ENCODE peak calls at places on chromosomes 3 and 15, in six cellular contexts. One of them, this sample, is unnamed.

GRCh38 chr3:57952208-57952631 is 56.0 kb upstream of the FLNB start:
- DNase-seq in HCT116: peak; percentile 36
- DNase-seq in fibroblast of lung: peak; percentile 94
- DNase-seq in hepatocyte: peak; percentile 79
- DNase-seq in SK-N-MC: no peak
- DNase-seq in GM23248: peak; percentile 91
- DNase-seq in this sample: peak; percentile 59

GRCh38 chr3:99562990-99563607 is 75.3 kb upstream of the COL8A1 start:
- DNase-seq in HCT116: no peak
- DNase-seq in fibroblast of lung: no peak
- DNase-seq in hepatocyte: no peak
- DNase-seq in SK-N-MC: no peak
- DNase-seq in GM23248: peak; percentile 27
- DNase-seq in this sample: no peak

GRCh38 chr15:58387130-58387529 is 44.7 kb upstream of the LIPC start:
- DNase-seq in HCT116: no peak
- DNase-seq in fibroblast of lung: peak; percentile 74
- DNase-seq in hepatocyte: no peak
- DNase-seq in SK-N-MC: no peak
- DNase-seq in GM23248: peak; percentile 93
- DNase-seq in this sample: no peak

GRCh38 chr3:111509308-111509707 is 32.7 kb upstream of the CD96 start:
- DNase-seq in HCT116: no peak
- DNase-seq in fibroblast of lung: no peak
- DNase-seq in hepatocyte: no peak
- DNase-seq in SK-N-MC: no peak
- DNase-seq in GM23248: no peak
- DNase-seq in this sample: no peak

GRCh38 chr3:25663324-25664065 is 1.2 kb downstream of the TOP2B start:
- DNase-seq in HCT116: peak; percentile 8
- DNase-seq in fibroblast of lung: peak; percentile 43
- DNase-seq in hepatocyte: peak; percentile 34
- DNase-seq in SK-N-MC: no peak
- DNase-seq in GM23248: peak; percentile 59
- DNase-seq in this sample: peak; percentile 57

GRCh38 chr15:58957101-58957973 is 23.9 kb upstream of the SLTM start:
- DNase-seq in HCT116: peak; percentile 81
- DNase-seq in fibroblast of lung: peak; percentile 61
- DNase-seq in hepatocyte: peak; percentile 68
- DNase-seq in SK-N-MC: no peak
- DNase-seq in GM23248: peak; percentile 71
- DNase-seq in this sample: peak; percentile 90

GRCh38 chr3:153284282-153284938 is 122.4 kb downstream of the RAP2B start:
- DNase-seq in HCT116: peak; percentile 61
- DNase-seq in fibroblast of lung: peak; percentile 94
- DNase-seq in hepatocyte: peak; percentile 60
- DNase-seq in SK-N-MC: no peak
- DNase-seq in GM23248: peak; percentile 96
- DNase-seq in this sample: peak; percentile 78

GRCh38 chr3:63278171-63278999 is at the start of gene SYNPR:
- DNase-seq in HCT116: no peak
- DNase-seq in fibroblast of lung: no peak
- DNase-seq in hepatocyte: peak; percentile 7
- DNase-seq in SK-N-MC: no peak
- DNase-seq in GM23248: no peak
- DNase-seq in this sample: peak; percentile 58

GRCh38 chr15:57098896-57099295 is 180.5 kb downstream of the TCF12 start:
- DNase-seq in HCT116: no peak
- DNase-seq in fibroblast of lung: no peak
- DNase-seq in hepatocyte: no peak
- DNase-seq in SK-N-MC: no peak
- DNase-seq in GM23248: no peak
- DNase-seq in this sample: no peak

GRCh38 chr15:64934023-64934422 is 22.3 kb downstream of the ANKDD1A start:
- DNase-seq in HCT116: no peak
- DNase-seq in fibroblast of lung: no peak
- DNase-seq in hepatocyte: no peak
- DNase-seq in SK-N-MC: no peak
- DNase-seq in GM23248: no peak
- DNase-seq in this sample: no peak

GRCh38 chr15:27831384-27832262 is 267.5 kb downstream of the OCA2 start:
- DNase-seq in HCT116: no peak
- DNase-seq in fibroblast of lung: no peak
- DNase-seq in hepatocyte: no peak
- DNase-seq in SK-N-MC: no peak
- DNase-seq in GM23248: no peak
- DNase-seq in this sample: no peak

GRCh38 chr15:90071220-90071807 is 31.0 kb downstream of the IDH2 start:
- DNase-seq in HCT116: peak; percentile 57
- DNase-seq in fibroblast of lung: peak; percentile 89
- DNase-seq in hepatocyte: peak; percentile 90
- DNase-seq in SK-N-MC: peak; percentile 72
- DNase-seq in GM23248: peak; percentile 90
- DNase-seq in this sample: peak; percentile 88

GRCh38 chr15:48717458-48717857 is 71.9 kb upstream of the FBN1 start:
- DNase-seq in HCT116: no peak
- DNase-seq in fibroblast of lung: peak; percentile 43
- DNase-seq in hepatocyte: no peak
- DNase-seq in SK-N-MC: no peak
- DNase-seq in GM23248: peak; percentile 64
- DNase-seq in this sample: no peak

GRCh38 chr3:69855436-69856162 is 116.3 kb downstream of the MITF start:
- DNase-seq in HCT116: no peak
- DNase-seq in fibroblast of lung: peak; percentile 78
- DNase-seq in hepatocyte: peak; percentile 41
- DNase-seq in SK-N-MC: no peak
- DNase-seq in GM23248: peak; percentile 71
- DNase-seq in this sample: peak; percentile 14

GRCh38 chr3:129664040-129664646 is 57.7 kb upstream of the PLXND1 start:
- DNase-seq in HCT116: no peak
- DNase-seq in fibroblast of lung: no peak
- DNase-seq in hepatocyte: no peak
- DNase-seq in SK-N-MC: no peak
- DNase-seq in GM23248: peak; percentile 80
- DNase-seq in this sample: no peak

GRCh38 chr3:195813916-195814486 is 2.3 kb upstream of the MUC4 start:
- DNase-seq in HCT116: no peak
- DNase-seq in fibroblast of lung: no peak
- DNase-seq in hepatocyte: no peak
- DNase-seq in SK-N-MC: no peak
- DNase-seq in GM23248: no peak
- DNase-seq in this sample: no peak

GRCh38 chr3:55579499-55579898 is 92.4 kb upstream of the WNT5A start:
- DNase-seq in HCT116: no peak
- DNase-seq in fibroblast of lung: no peak
- DNase-seq in hepatocyte: no peak
- DNase-seq in SK-N-MC: no peak
- DNase-seq in GM23248: peak; percentile 23
- DNase-seq in this sample: no peak

GRCh38 chr3:136305879-136306278 is 55.7 kb downstream of the PCCB start:
- DNase-seq in HCT116: peak; percentile 32
- DNase-seq in fibroblast of lung: peak; percentile 79
- DNase-seq in hepatocyte: no peak
- DNase-seq in SK-N-MC: no peak
- DNase-seq in GM23248: peak; percentile 61
- DNase-seq in this sample: peak; percentile 39

GRCh38 chr3:112640864-112641751 is at the start of gene CCDC80:
- DNase-seq in HCT116: peak; percentile 59
- DNase-seq in fibroblast of lung: peak; percentile 98
- DNase-seq in hepatocyte: peak; percentile 63
- DNase-seq in SK-N-MC: no peak
- DNase-seq in GM23248: peak; percentile 84
- DNase-seq in this sample: peak; percentile 86

GRCh38 chr3:54999801-55000200 is 71.9 kb upstream of the LRTM1 start:
- DNase-seq in HCT116: no peak
- DNase-seq in fibroblast of lung: no peak
- DNase-seq in hepatocyte: peak; percentile 70
- DNase-seq in SK-N-MC: no peak
- DNase-seq in GM23248: no peak
- DNase-seq in this sample: no peak

GRCh38 chr3:29478671-29479070 is 197.8 kb downstream of the RBMS3 start:
- DNase-seq in HCT116: no peak
- DNase-seq in fibroblast of lung: no peak
- DNase-seq in hepatocyte: no peak
- DNase-seq in SK-N-MC: no peak
- DNase-seq in GM23248: peak; percentile 44
- DNase-seq in this sample: no peak

GRCh38 chr15:49627407-49627877 is 6.6 kb downstream of the DTWD1 start:
- DNase-seq in HCT116: peak; percentile 56
- DNase-seq in fibroblast of lung: peak; percentile 63
- DNase-seq in hepatocyte: no peak
- DNase-seq in SK-N-MC: no peak
- DNase-seq in GM23248: peak; percentile 92
- DNase-seq in this sample: no peak

GRCh38 chr15:64430000-64430735 is 30.2 kb upstream of the ZNF609 start:
- DNase-seq in HCT116: no peak
- DNase-seq in fibroblast of lung: peak; percentile 97
- DNase-seq in hepatocyte: peak; percentile 37
- DNase-seq in SK-N-MC: peak; percentile 90
- DNase-seq in GM23248: peak; percentile 91
- DNase-seq in this sample: peak; percentile 93

GRCh38 chr3:34206996-34207395 is 408.6 kb downstream of the PDCD6IP start:
- DNase-seq in HCT116: no peak
- DNase-seq in fibroblast of lung: no peak
- DNase-seq in hepatocyte: no peak
- DNase-seq in SK-N-MC: no peak
- DNase-seq in GM23248: no peak
- DNase-seq in this sample: no peak

GRCh38 chr3:175383813-175384212 is 524.7 kb downstream of the NAALADL2 start:
- DNase-seq in HCT116: no peak
- DNase-seq in fibroblast of lung: peak; percentile 20
- DNase-seq in hepatocyte: no peak
- DNase-seq in SK-N-MC: peak; percentile 47
- DNase-seq in GM23248: peak; percentile 51
- DNase-seq in this sample: no peak

GRCh38 chr3:22098000-22098399 is 347.0 kb upstream of the ZNF385D start:
- DNase-seq in HCT116: no peak
- DNase-seq in fibroblast of lung: no peak
- DNase-seq in hepatocyte: no peak
- DNase-seq in SK-N-MC: no peak
- DNase-seq in GM23248: no peak
- DNase-seq in this sample: no peak

GRCh38 chr3:51477360-51477711 is 22.5 kb downstream of the DCAF1 start:
- DNase-seq in HCT116: no peak
- DNase-seq in fibroblast of lung: no peak
- DNase-seq in hepatocyte: no peak
- DNase-seq in SK-N-MC: no peak
- DNase-seq in GM23248: no peak
- DNase-seq in this sample: no peak

GRCh38 chr3:13393427-13394360 is 26.4 kb downstream of the NUP210 start:
- DNase-seq in HCT116: no peak
- DNase-seq in fibroblast of lung: no peak
- DNase-seq in hepatocyte: peak; percentile 40
- DNase-seq in SK-N-MC: no peak
- DNase-seq in GM23248: no peak
- DNase-seq in this sample: no peak
- H3K36me3 ChIP-seq in HCT116: peaks cover 22% of the 10 kb centered on the region
- H3K36me3 ChIP-seq in fibroblast of lung: no peaks in the 10 kb centered on the region
- H3K36me3 ChIP-seq in hepatocyte: no peaks in the 10 kb centered on the region
- H3K36me3 ChIP-seq in SK-N-MC: no peaks in the 10 kb centered on the region
- H3K36me3 ChIP-seq in GM23248: no peaks in the 10 kb centered on the region
- H3K36me3 ChIP-seq in this sample: no peaks in the 10 kb centered on the region

GRCh38 chr3:42189071-42189470 is 76.9 kb downstream of the CCK start:
- DNase-seq in HCT116: no peak
- DNase-seq in fibroblast of lung: no peak
- DNase-seq in hepatocyte: no peak
- DNase-seq in SK-N-MC: no peak
- DNase-seq in GM23248: no peak
- DNase-seq in this sample: no peak

GRCh38 chr3:42191443-42191747 is 74.6 kb downstream of the CCK start:
- DNase-seq in HCT116: no peak
- DNase-seq in fibroblast of lung: no peak
- DNase-seq in hepatocyte: no peak
- DNase-seq in SK-N-MC: no peak
- DNase-seq in GM23248: no peak
- DNase-seq in this sample: no peak

GRCh38 chr3:42192334-42193200 is 73.4 kb downstream of the CCK start:
- DNase-seq in HCT116: no peak
- DNase-seq in fibroblast of lung: no peak
- DNase-seq in hepatocyte: no peak
- DNase-seq in SK-N-MC: no peak
- DNase-seq in GM23248: peak; percentile 29
- DNase-seq in this sample: no peak

GRCh38 chr3:42189746-42190145 is 76.2 kb downstream of the CCK start:
- DNase-seq in HCT116: no peak
- DNase-seq in fibroblast of lung: peak; percentile 21
- DNase-seq in hepatocyte: no peak
- DNase-seq in SK-N-MC: no peak
- DNase-seq in GM23248: no peak
- DNase-seq in this sample: no peak

DNA sequence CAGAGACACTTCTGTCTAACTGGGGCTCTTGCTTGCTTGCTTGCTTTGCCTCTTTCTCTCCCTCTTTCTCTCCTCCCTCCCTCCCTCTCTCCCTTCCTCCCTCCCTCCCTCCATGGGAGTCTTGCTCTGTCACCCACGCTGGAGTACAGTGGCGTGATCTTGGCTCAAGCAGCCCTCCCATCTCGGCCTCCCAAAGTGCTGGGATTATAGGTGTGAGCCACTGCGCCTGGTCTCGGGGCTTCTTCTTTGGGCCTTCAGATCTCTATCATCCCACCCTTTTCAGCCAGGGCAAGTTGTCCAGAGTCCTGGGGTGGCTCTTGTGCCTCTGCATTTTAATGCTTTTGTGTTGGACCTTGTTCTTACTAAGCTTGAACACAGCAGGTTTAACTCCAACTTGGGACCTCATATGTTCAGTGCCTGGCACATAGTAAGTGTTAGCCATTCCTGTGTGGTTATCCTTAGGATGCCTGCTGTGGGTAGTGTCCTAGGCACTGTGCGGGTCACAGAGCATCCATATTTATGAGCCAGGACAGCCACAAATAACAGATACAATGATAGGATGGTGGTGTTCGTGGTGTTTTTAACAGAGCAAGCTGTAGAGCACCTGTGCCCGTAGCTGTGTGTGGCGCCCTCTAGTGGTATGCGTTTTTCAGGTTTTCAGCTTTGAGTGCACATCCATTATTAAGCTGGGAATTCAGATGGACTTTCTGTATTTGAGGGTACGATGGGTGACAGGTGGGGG is 75.1 kb downstream of the CCK start:
- DNase-seq in HCT116: peak; percentile 41
- DNase-seq in fibroblast of lung: peak; percentile 67
- DNase-seq in hepatocyte: peak; percentile 84
- DNase-seq in SK-N-MC: peak; percentile 8
- DNase-seq in GM23248: peak; percentile 59
- DNase-seq in this sample: peak; percentile 59
- H3K27ac ChIP-seq in HCT116: no peak overlapping the region
- H3K27ac ChIP-seq in fibroblast of lung: no peak overlapping the region
- H3K27ac ChIP-seq in hepatocyte: peak overlapping the region; percentile 22
- H3K27ac ChIP-seq in SK-N-MC: no peak overlapping the region
- H3K27ac ChIP-seq in GM23248: no peak overlapping the region
- H3K27ac ChIP-seq in this sample: no peak overlapping the region

GRCh38 chr15:88255109-88255495 is 1.4 kb downstream of the NTRK3 start:
- DNase-seq in HCT116: no peak
- DNase-seq in fibroblast of lung: no peak
- DNase-seq in hepatocyte: no peak
- DNase-seq in SK-N-MC: no peak
- DNase-seq in GM23248: no peak
- DNase-seq in this sample: no peak
- TF ChIP-seq EZH2 in HCT116: no peak
- TF ChIP-seq EZH2 in fibroblast of lung: peak; percentile 55
- TF ChIP-seq EZH2 in hepatocyte: no peak
- TF ChIP-seq EZH2 in SK-N-MC: no peak
- TF ChIP-seq EZH2 in GM23248: no peak
- TF ChIP-seq EZH2 in this sample: no peak

GRCh38 chr3:127027061-127027735 is 44.3 kb downstream of the PLXNA1 start:
- DNase-seq in HCT116: no peak
- DNase-seq in fibroblast of lung: no peak
- DNase-seq in hepatocyte: no peak
- DNase-seq in SK-N-MC: no peak
- DNase-seq in GM23248: no peak
- DNase-seq in this sample: no peak
- H3K36me3 ChIP-seq in HCT116: peaks cover 14% of the 10 kb centered on the region
- H3K36me3 ChIP-seq in fibroblast of lung: peaks cover 31% of the 10 kb centered on the region
- H3K36me3 ChIP-seq in hepatocyte: no peaks in the 10 kb centered on the region
- H3K36me3 ChIP-seq in SK-N-MC: peaks cover 50% of the 10 kb centered on the region
- H3K36me3 ChIP-seq in GM23248: no peaks in the 10 kb centered on the region
- H3K36me3 ChIP-seq in this sample: peaks cover 16% of the 10 kb centered on the region

This sample was measured in A673.